ENCODE peak calls at places on chromosomes 3 and 15, in nine cellular contexts. A is PC-3, D is cardiac fibroblast, M is upper lobe of right lung, L is body of pancreas, B is GM12865, Z is ovary, O is IMR-90, N is spleen. W is an unnamed sample.

GRCh38 chr3:151216641-151217040 is 13.6 kb upstream of the GPR171 start:
- DNase-seq in O (peak), Z (no peak), L (no peak), D (peak), B (no peak), A (no peak), N (no peak), M (no peak), W (peak)

GRCh38 chr15:42137461-42138261 is 18.8 kb downstream of the PLA2G4F start:
- DNase-seq in M (peak), N (peak), L (peak), Z (no peak), B (peak), O (peak), D (peak), A (peak), W (peak)

GRCh38 chr15:37134699-37135131 is 34.4 kb upstream of the MEIS2 start:
- DNase-seq in A (peak), B (peak), D (peak), N (no peak), Z (no peak), L (peak), M (no peak), O (peak), W (peak)

GRCh38 chr3:81732642-81733041 is 28.8 kb downstream of the GBE1 start:
- DNase-seq in M (no peak), N (no peak), A (no peak), O (no peak), D (no peak), Z (no peak), B (no peak), L (no peak), W (no peak)

GRCh38 chr15:72161351-72162132 is 36.0 kb downstream of the GRAMD2A start:
- DNase-seq in A (no peak), O (no peak), N (peak), D (no peak), M (no peak), L (no peak), B (no peak), Z (no peak), W (no peak)

GRCh38 chr3:47664519-47664918 is 85.9 kb upstream of the CSPG5 start:
- DNase-seq in N (no peak), D (peak), L (no peak), M (no peak), A (peak), O (no peak), Z (no peak), B (peak), W (no peak)

GRCh38 chr3:111324142-111324541 is 217.9 kb upstream of the CD96 start:
- DNase-seq in Z (no peak), N (no peak), A (no peak), O (no peak), M (no peak), B (no peak), D (no peak), L (no peak), W (no peak)

GRCh38 chr3:71754610-71755253 is 1.1 kb downstream of the GPR27 start:
- DNase-seq in Z (no peak), A (no peak), O (no peak), N (peak), B (no peak), D (peak), M (no peak), L (no peak), W (no peak)

GRCh38 chr3:43089081-43089480 is 16.8 kb downstream of the POMGNT2 start:
- DNase-seq in B (no peak), Z (no peak), N (no peak), O (no peak), L (no peak), M (no peak), A (no peak), D (no peak), W (no peak)

GRCh38 chr3:132721479-132722164 is 587 bp downstream of the NPHP3 start:
- DNase-seq in B (peak), M (peak), L (peak), O (peak), N (peak), D (peak), A (peak), Z (peak), W (peak)

GRCh38 chr15:92839696-92840095 is 60.4 kb upstream of the CHD2 start:
- DNase-seq in M (no peak), B (peak), Z (no peak), D (no peak), L (peak), A (no peak), N (no peak), O (no peak), W (no peak)

GRCh38 chr3:5016218-5017161 is 37.3 kb downstream of the BHLHE40 start:
- DNase-seq in O (peak), L (peak), Z (no peak), B (peak), D (peak), N (peak), A (peak), M (no peak), W (peak)

GRCh38 chr3:127718916-127719290 is 46.2 kb downstream of the ABTB1 start:
- DNase-seq in D (no peak), B (no peak), Z (peak), N (peak), L (no peak), A (no peak), M (peak), O (no peak), W (peak)

DNA sequence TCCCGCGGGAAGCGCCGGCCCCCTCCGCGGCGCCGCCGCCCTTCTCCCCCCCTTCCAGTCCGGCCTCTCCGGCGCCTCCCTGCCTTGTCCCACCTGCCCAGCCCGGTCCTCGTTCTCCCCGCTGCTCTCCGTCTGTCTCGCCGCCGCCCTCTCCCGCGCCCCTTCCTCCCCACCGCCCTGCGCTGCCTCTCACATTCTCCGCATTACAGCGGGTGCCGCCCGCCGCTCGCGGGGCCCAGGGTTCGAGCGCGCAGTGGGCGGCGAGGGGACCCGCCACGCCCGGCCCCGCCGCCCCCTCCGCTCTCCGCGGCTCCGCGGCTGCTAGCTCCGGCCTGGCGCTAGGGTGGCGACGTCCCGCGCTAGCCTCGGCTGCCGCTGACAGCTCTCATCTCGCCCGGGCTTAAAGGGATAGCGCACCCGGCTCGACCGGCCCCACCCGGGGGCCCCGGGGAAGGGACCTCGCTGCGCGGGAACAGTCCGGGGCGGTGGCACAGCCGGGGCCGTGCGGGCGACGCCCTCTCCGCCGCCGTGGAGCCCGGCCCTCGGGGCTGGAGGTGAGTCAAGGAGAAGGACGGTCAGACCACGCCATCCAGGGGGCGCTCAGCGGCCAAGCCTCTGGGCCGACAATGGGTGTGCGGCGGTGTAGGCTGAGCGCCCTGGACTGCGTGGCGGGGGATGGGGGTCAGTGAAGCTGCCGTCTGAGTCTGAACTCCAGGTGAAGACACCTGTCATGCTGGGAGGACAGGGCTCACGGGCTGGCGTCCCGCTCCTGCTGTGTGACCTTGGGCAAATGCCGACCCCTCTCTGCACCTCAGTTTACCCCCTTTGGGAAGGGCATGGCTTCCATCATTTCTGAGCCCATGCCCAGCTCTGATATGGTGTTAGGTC is 187.4 kb upstream of the LINGO1 start:
- DNase-seq in A (peak), Z (no peak), L (no peak), D (no peak), O (no peak), N (no peak), B (no peak), M (no peak), W (no peak)
- TF ChIP-seq CTCF in A (peak), Z (no peak), L (no peak), D (peak), O (no peak), N (no peak), B (no peak), M (no peak), W (peak)

GRCh38 chr15:100931143-100931890 is 12.2 kb downstream of the LRRK1 start:
- DNase-seq in A (no peak), L (no peak), N (no peak), B (peak), D (no peak), Z (no peak), O (no peak), M (no peak), W (no peak)

GRCh38 chr15:100932676-100933348 is 13.7 kb downstream of the LRRK1 start:
- DNase-seq in M (no peak), B (no peak), D (no peak), N (no peak), L (no peak), Z (no peak), O (no peak), A (no peak), W (no peak)

GRCh38 chr15:100937171-100937570 is 18.0 kb downstream of the LRRK1 start:
- DNase-seq in L (no peak), O (no peak), B (no peak), A (no peak), Z (no peak), D (no peak), M (no peak), N (no peak), W (no peak)

GRCh38 chr15:100934166-100934565 is 15.0 kb downstream of the LRRK1 start:
- DNase-seq in M (no peak), Z (no peak), D (no peak), O (no peak), B (no peak), N (no peak), A (no peak), L (no peak), W (no peak)

GRCh38 chr15:100934735-100935134 is 15.6 kb downstream of the LRRK1 start:
- DNase-seq in A (peak), M (no peak), B (peak), N (no peak), Z (no peak), O (peak), L (no peak), D (no peak), W (peak)
- H3K4me3 ChIP-seq in A (no peak), M (no peak), B (no peak), N (no peak), Z (no peak), O (no peak), L (no peak), D (no peak), W (no peak)

GRCh38 chr15:65949482-65949881 is 80.2 kb downstream of the RAB11A start:
- DNase-seq in L (no peak), D (no peak), M (no peak), O (no peak), N (peak), Z (no peak), B (no peak), A (no peak), W (no peak)

GRCh38 chr15:65945616-65946015 is 76.3 kb downstream of the RAB11A start:
- DNase-seq in M (no peak), Z (no peak), O (no peak), N (peak), A (no peak), B (no peak), D (no peak), L (no peak), W (no peak)

GRCh38 chr15:65951007-65951406 is 81.7 kb downstream of the RAB11A start:
- DNase-seq in N (no peak), L (no peak), A (no peak), B (no peak), M (no peak), D (no peak), O (no peak), Z (no peak), W (no peak)

GRCh38 chr15:65944404-65944803 is 75.1 kb downstream of the RAB11A start:
- DNase-seq in A (no peak), O (no peak), Z (no peak), M (no peak), N (no peak), B (no peak), D (no peak), L (no peak), W (no peak)

DNA sequence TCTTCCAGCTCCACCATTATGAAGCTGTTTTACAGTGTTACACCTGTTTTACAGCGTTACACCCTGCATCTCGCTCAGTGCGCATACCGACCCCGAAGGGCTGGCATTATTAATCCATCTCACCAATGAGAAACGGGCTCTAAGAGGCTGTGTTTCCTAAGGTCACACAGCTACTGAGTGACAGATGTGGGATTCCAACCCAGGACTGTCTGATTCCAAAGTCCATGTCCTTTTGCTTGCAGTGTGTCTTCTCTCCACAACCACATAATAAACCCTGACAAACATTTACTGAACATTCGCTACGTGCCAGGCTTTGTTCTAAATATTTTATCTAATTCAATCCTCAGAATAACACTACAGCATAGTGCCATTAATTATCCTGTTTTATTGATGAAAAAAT is 79.1 kb downstream of the RAB11A start:
- DNase-seq in A (no peak), L (no peak), O (no peak), B (no peak), N (no peak), Z (no peak), M (no peak), D (no peak), W (no peak)
- TF ChIP-seq CTCF in A (no peak), L (no peak), O (no peak), B (no peak), N (no peak), Z (no peak), M (no peak), D (no peak), W (no peak)

DNA sequence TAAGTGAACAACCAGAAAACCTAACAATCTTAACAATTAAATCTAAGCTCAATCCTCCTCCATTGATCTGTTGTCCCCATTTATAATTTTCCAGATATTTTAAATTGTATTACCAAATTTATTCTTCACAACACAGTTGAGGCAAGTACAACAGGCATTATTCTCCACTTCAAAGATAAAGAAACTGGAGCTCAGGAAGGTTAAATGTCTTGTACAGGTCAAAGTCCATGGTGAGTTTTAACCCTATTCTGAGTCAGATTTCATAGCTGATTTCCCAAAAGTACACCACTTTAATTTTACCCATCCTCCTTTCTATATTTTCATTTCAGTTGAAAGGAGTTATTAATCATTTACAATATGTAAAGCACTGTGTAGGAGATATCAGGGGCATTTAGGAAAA is 112.2 kb downstream of the FBXL22 start:
- DNase-seq in Z (no peak), D (no peak), B (no peak), L (no peak), O (no peak), M (no peak), N (no peak), A (no peak), W (no peak)
- H3K4me3 ChIP-seq in Z (no peak), D (no peak), B (no peak), L (no peak), O (no peak), M (no peak), N (no peak), A (no peak), W (no peak)

GRCh38 chr3:97967966-97968365 is 4.3 kb downstream of the RIOX2 start:
- DNase-seq in B (no peak), O (no peak), A (no peak), Z (no peak), D (no peak), N (no peak), L (no peak), M (no peak), W (no peak)
- TF ChIP-seq CTCF in B (no peak), O (no peak), A (peak), Z (no peak), D (peak), N (no peak), L (no peak), M (no peak), W (no peak)

GRCh38 chr15:94446441-94446840 is 215.1 kb downstream of the MCTP2 start:
- DNase-seq in L (no peak), Z (no peak), B (no peak), O (no peak), D (no peak), N (no peak), M (no peak), A (no peak), W (no peak)
- H3K4me3 ChIP-seq in L (no peak), Z (no peak), B (no peak), O (no peak), D (no peak), N (no peak), M (no peak), A (no peak), W (no peak)